ENCODE peak calls at places on chromosomes 11 and 22, in six cellular contexts. T, L, A, I, O and F are unnamed samples.

GRCh38 chr11:86153439-86153838 is 84.6 kb upstream of the PICALM start:
- DNase-seq in L (no peak), T (no peak), O (no peak), I (no peak), A (no peak), F (no peak)

GRCh38 chr11:82719316-82719715 is 14.3 kb downstream of the FAM181B start:
- DNase-seq in L (no peak), T (no peak), I (no peak), A (no peak), O (no peak), F (no peak)

GRCh38 chr22:41204066-41204465 is 1.0 kb upstream of the L3MBTL2 start:
- DNase-seq in I (no peak), L (no peak), A (no peak), T (no peak), O (no peak), F (no peak)

GRCh38 chr11:130825621-130826020 is 90.7 kb downstream of the SNX19 start:
- DNase-seq in A (no peak), O (no peak), I (no peak), L (no peak), T (no peak), F (no peak)

GRCh38 chr22:38866399-38867123 is 5.5 kb downstream of the CBX6 start:
- DNase-seq in L (no peak), T (no peak), I (no peak), A (peak), O (no peak), F (peak)

GRCh38 chr22:47095395-47096122 is 333.1 kb downstream of the TBC1D22A start:
- DNase-seq in A (no peak), L (no peak), I (no peak), T (no peak), O (no peak), F (no peak)

GRCh38 chr11:3942160-3942955 is 86.9 kb downstream of the STIM1 start:
- DNase-seq in T (no peak), O (no peak), L (no peak), I (no peak), A (no peak), F (no peak)

GRCh38 chr11:63551889-63552266 is 11.3 kb downstream of the PLAAT2 start:
- DNase-seq in T (no peak), A (no peak), I (no peak), O (no peak), L (peak), F (no peak)

GRCh38 chr11:1570896-1571759 is 943 bp downstream of the DUSP8 start:
- DNase-seq in O (no peak), I (no peak), A (peak), T (no peak), L (peak), F (no peak)

GRCh38 chr22:39471421-39472141 is 14.8 kb downstream of the MGAT3 start:
- DNase-seq in A (peak), O (no peak), L (no peak), I (no peak), T (no peak), F (no peak)

GRCh38 chr22:41915783-41916493 is 1.1 kb upstream of the SHISA8 start:
- DNase-seq in A (no peak), L (no peak), O (no peak), T (no peak), I (no peak), F (no peak)

GRCh38 chr22:44368611-44369010 is 55.9 kb upstream of the SHISAL1 start:
- DNase-seq in I (no peak), L (no peak), A (no peak), O (no peak), T (no peak), F (peak)

GRCh38 chr11:15716550-15716949 is 601.8 kb downstream of the INSC start:
- DNase-seq in I (no peak), O (peak), L (no peak), A (no peak), T (no peak), F (no peak)

GRCh38 chr11:62242021-62242420 is at the start of gene SCGB1D2:
- DNase-seq in A (no peak), I (no peak), T (peak), O (peak), L (no peak), F (no peak)

GRCh38 chr11:65425971-65426838 is 3.6 kb downstream of the NEAT1 start:
- DNase-seq in T (no peak), O (peak), A (peak), L (no peak), I (no peak), F (peak)

GRCh38 chr11:133898031-133898769 is 52.9 kb upstream of the SPATA19 start:
- DNase-seq in O (no peak), A (no peak), I (no peak), L (peak), T (no peak), F (no peak)

GRCh38 chr11:22338465-22338810 is 257 bp downstream of the SLC17A6 start:
- DNase-seq in T (no peak), O (no peak), I (no peak), A (no peak), L (no peak), F (no peak)

GRCh38 chr22:40463727-40464126 is 93.3 kb downstream of the SGSM3 start:
- DNase-seq in T (no peak), O (no peak), L (no peak), A (no peak), I (no peak), F (no peak)

GRCh38 chr11:116703421-116703820 is 69.4 kb downstream of the BUD13 start:
- DNase-seq in T (no peak), O (no peak), L (no peak), I (peak), A (no peak), F (no peak)

GRCh38 chr11:2817431-2817830 is 68.1 kb downstream of the CDKN1C start:
- DNase-seq in L (no peak), A (no peak), O (no peak), I (no peak), T (peak), F (peak)

GRCh38 chr22:28741758-28742561 is at the start of the genes CHEK2 and HSCB:
- DNase-seq in O (peak), I (peak), A (peak), L (peak), T (peak), F (peak)
- TF ChIP-seq CTCF in O (peak), I (no peak), A (no peak), L (no peak), T (peak), F (no peak)

GRCh38 chr11:41201156-41201555 is 258.3 kb downstream of the LRRC4C start:
- DNase-seq in T (no peak), I (peak), L (no peak), O (peak), A (peak), F (no peak)
- TF ChIP-seq CTCF in T (peak), I (peak), L (no peak), O (peak), A (peak), F (peak)

GRCh38 chr11:123434262-123434661 is 4.2 kb downstream of the GRAMD1B start:
- DNase-seq in I (no peak), L (no peak), A (no peak), T (no peak), O (peak), F (no peak)
- TF ChIP-seq CTCF in I (peak), L (peak), A (peak), T (peak), O (peak), F (no peak)

GRCh38 chr11:104256525-104256924 is 92.6 kb upstream of the PDGFD start:
- DNase-seq in L (no peak), T (no peak), A (no peak), I (no peak), O (peak), F (no peak)
- TF ChIP-seq CTCF in L (no peak), T (peak), A (peak), I (peak), O (peak), F (no peak)

DNA sequence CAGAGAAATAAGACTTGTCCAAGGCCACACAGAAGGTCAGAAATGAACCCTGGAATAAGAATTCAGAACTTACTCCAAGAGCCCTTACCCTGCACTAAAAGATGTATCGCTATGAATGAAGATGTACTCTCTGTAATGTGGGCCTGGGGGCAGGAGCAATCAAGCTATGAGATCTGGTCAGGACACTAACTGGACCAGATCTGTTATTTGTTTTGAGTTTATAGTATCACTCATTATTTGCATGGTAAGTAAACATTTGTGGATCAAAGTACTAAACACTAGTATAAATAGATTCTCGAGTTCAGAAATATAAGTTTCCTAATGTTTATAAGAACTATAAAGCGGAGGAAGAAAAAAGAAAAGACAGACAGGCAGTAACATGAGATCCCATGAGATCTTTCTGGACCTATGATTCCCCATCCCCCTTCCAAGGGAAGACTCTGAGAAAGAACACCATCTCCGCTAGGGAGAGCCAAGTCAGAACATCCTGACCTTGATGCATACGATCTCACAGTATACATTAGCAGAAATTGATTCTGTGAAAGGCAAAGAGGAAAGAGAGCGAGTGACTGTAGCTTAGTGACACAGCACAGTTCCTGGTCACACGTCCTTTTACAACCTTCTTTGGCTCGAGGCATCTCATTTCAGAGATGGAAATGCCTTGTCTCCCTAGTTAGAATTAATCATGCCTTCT is 71.2 kb downstream of the USP35 start:
- DNase-seq in T (no peak), A (no peak), O (no peak), I (no peak), L (no peak), F (no peak)
- TF ChIP-seq CTCF in T (no peak), A (no peak), O (no peak), I (no peak), L (no peak), F (no peak)

DNA sequence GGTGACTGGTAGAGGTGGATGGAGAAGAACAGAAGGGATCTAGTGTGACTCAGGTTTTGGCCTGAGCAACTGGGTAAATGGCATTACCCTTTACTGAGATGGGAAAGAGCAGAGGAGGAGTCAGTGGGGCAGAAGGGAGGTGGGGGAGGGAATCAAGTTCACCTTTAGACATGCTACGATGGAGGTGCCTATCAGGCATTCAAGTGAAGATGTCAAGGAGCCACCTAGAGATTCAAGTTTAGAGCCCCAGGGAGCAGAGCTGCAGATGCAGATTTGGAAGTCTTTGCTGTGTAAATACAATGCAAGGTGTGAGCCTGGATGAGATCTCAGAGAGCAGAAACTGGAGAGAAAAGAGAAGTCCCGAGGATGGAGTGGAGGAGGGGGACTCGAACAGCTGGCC is 979 bp upstream of the MOGAT2 start:
- DNase-seq in T (no peak), L (no peak), A (no peak), I (no peak), O (no peak), F (no peak)
- TF ChIP-seq CTCF in T (no peak), L (no peak), A (no peak), I (no peak), O (no peak), F (no peak)

GRCh38 chr11:121122328-121122727 is 21.3 kb downstream of the TECTA start:
- DNase-seq in T (no peak), A (no peak), I (no peak), O (no peak), L (no peak), F (no peak)

GRCh38 chr11:121123670-121124069 is 22.6 kb downstream of the TECTA start:
- DNase-seq in A (no peak), T (no peak), L (no peak), O (no peak), I (no peak), F (no peak)

GRCh38 chr11:121113611-121114010 is 12.6 kb downstream of the TECTA start:
- DNase-seq in A (no peak), T (no peak), I (no peak), O (no peak), L (no peak), F (no peak)

GRCh38 chr11:121117753-121118152 is 16.7 kb downstream of the TECTA start:
- DNase-seq in T (no peak), A (no peak), I (no peak), L (no peak), O (peak), F (no peak)

DNA sequence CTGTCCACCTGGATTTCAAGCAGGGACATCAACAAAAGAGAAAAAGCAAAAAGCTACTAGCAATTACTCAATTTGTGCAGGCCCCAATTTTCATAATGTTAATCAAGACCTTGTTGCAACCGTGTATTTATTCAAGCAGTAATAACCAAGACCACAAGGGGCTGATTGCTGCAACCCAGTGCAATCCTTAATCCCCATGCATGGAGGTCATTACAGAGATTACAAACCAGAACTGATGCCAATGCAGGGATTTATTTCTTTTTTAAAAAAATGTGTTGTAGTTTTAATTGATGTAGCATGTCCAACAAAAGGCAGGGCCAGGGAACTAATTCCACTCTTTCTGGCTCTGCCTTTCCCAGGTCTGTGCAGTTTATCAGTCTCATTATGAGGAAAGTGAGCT is 18.4 kb downstream of the TECTA start:
- DNase-seq in A (no peak), L (no peak), O (peak), I (no peak), T (no peak), F (no peak)
- TF ChIP-seq CTCF in A (peak), L (no peak), O (peak), I (peak), T (no peak), F (no peak)

DNA sequence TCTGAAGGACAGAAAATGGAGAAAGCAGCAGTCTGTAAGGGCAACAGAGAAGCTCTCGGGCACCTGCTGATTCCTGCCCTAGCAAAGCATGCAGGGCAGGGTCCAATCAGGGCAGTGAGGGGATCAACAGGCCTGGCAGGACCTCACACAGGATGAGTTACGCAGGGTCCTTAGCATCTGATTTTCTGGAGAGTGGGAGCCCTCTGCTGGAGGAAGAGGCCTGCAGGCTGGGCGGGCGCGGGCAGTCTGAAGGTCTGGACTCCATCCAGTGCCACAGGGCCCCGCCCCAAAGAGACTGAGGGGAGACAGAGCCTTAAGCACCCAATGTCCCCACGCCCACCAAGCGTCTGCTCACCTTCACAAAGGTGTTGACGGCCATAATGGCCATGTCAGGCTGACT is 28.9 kb downstream of the AP1B1 start:
- DNase-seq in O (peak), A (peak), L (no peak), T (peak), I (peak), F (peak)
- TF ChIP-seq CTCF in O (peak), A (peak), L (no peak), T (peak), I (peak), F (peak)

GRCh38 chr11:125918140-125918840 is 14.0 kb downstream of the DDX25 start:
- DNase-seq in L (no peak), A (no peak), T (no peak), I (no peak), O (no peak), F (no peak)
- TF ChIP-seq CTCF in L (no peak), A (no peak), T (no peak), I (no peak), O (peak), F (no peak)

GRCh38 chr11:11618973-11619435 is 2.8 kb downstream of the GALNT18 start:
- DNase-seq in L (no peak), O (peak), I (no peak), A (peak), T (no peak), F (no peak)
- TF ChIP-seq CTCF in L (no peak), O (peak), I (no peak), A (no peak), T (peak), F (peak)